ENCODE peak calls at places on chromosomes 4 and X, in nine cellular contexts. One of them, this sample, is unnamed.

GRCh38 chrX:132676561-132677186 is 187.8 kb upstream of the MBNL3 start:
- DNase-seq in cardiac muscle cell: peak; percentile 36
- DNase-seq in uterus: no peak
- DNase-seq in H9: peak; percentile 31
- DNase-seq in thoracic aorta: no peak
- DNase-seq in tibial artery: no peak
- DNase-seq in ascending aorta: no peak
- DNase-seq in effector memory CD4-positive, alpha-beta T cell: no peak
- DNase-seq in OCI-LY7: no peak
- DNase-seq in this sample: no peak

GRCh38 chr4:117796677-117797076 is 237.6 kb upstream of the NDST3 start:
- DNase-seq in H9: no peak
- DNase-seq in ascending aorta: no peak
- DNase-seq in cardiac muscle cell: no peak
- DNase-seq in tibial artery: no peak
- DNase-seq in OCI-LY7: no peak
- DNase-seq in thoracic aorta: no peak
- DNase-seq in effector memory CD4-positive, alpha-beta T cell: no peak
- DNase-seq in uterus: no peak
- DNase-seq in this sample: no peak

GRCh38 chr4:163161536-163162205 is 5.0 kb downstream of the NAF1 start:
- DNase-seq in cardiac muscle cell: no peak
- DNase-seq in tibial artery: no peak
- DNase-seq in ascending aorta: no peak
- DNase-seq in H9: no peak
- DNase-seq in uterus: no peak
- DNase-seq in thoracic aorta: no peak
- DNase-seq in effector memory CD4-positive, alpha-beta T cell: no peak
- DNase-seq in OCI-LY7: no peak
- DNase-seq in this sample: no peak

GRCh38 chrX:130414800-130415199 is 13.0 kb downstream of the RBMX2 start:
- DNase-seq in OCI-LY7: no peak
- DNase-seq in uterus: no peak
- DNase-seq in thoracic aorta: no peak
- DNase-seq in effector memory CD4-positive, alpha-beta T cell: no peak
- DNase-seq in H9: no peak
- DNase-seq in cardiac muscle cell: no peak
- DNase-seq in ascending aorta: no peak
- DNase-seq in tibial artery: no peak
- DNase-seq in this sample: no peak

GRCh38 chr4:111806331-111806730 is 338.9 kb upstream of the FAM241A start:
- DNase-seq in uterus: no peak
- DNase-seq in H9: peak; percentile 64
- DNase-seq in cardiac muscle cell: peak; percentile 51
- DNase-seq in OCI-LY7: no peak
- DNase-seq in effector memory CD4-positive, alpha-beta T cell: no peak
- DNase-seq in ascending aorta: no peak
- DNase-seq in thoracic aorta: no peak
- DNase-seq in tibial artery: no peak
- DNase-seq in this sample: no peak

GRCh38 chr4:104795264-104795934 is 300.7 kb upstream of the CXXC4 start:
- DNase-seq in effector memory CD4-positive, alpha-beta T cell: no peak
- DNase-seq in OCI-LY7: no peak
- DNase-seq in thoracic aorta: no peak
- DNase-seq in tibial artery: no peak
- DNase-seq in ascending aorta: no peak
- DNase-seq in cardiac muscle cell: no peak
- DNase-seq in H9: no peak
- DNase-seq in uterus: no peak
- DNase-seq in this sample: no peak

GRCh38 chrX:71482228-71482958 is 50.5 kb upstream of the OGT start:
- DNase-seq in OCI-LY7: no peak
- DNase-seq in thoracic aorta: no peak
- DNase-seq in H9: no peak
- DNase-seq in ascending aorta: no peak
- DNase-seq in tibial artery: no peak
- DNase-seq in cardiac muscle cell: no peak
- DNase-seq in uterus: no peak
- DNase-seq in effector memory CD4-positive, alpha-beta T cell: no peak
- DNase-seq in this sample: no peak

GRCh38 chrX:106397788-106398538 is 213.8 kb upstream of the RADX start:
- DNase-seq in OCI-LY7: peak; percentile 7
- DNase-seq in H9: no peak
- DNase-seq in cardiac muscle cell: peak; percentile 20
- DNase-seq in thoracic aorta: no peak
- DNase-seq in ascending aorta: no peak
- DNase-seq in effector memory CD4-positive, alpha-beta T cell: no peak
- DNase-seq in tibial artery: no peak
- DNase-seq in uterus: no peak
- DNase-seq in this sample: no peak

GRCh38 chr4:11632488-11632887 is 203.8 kb upstream of the HS3ST1 start:
- DNase-seq in H9: no peak
- DNase-seq in uterus: no peak
- DNase-seq in ascending aorta: no peak
- DNase-seq in tibial artery: no peak
- DNase-seq in thoracic aorta: no peak
- DNase-seq in OCI-LY7: no peak
- DNase-seq in effector memory CD4-positive, alpha-beta T cell: no peak
- DNase-seq in cardiac muscle cell: no peak
- DNase-seq in this sample: no peak

GRCh38 chr4:156419080-156419638 is 465.5 kb upstream of the CTSO start:
- DNase-seq in thoracic aorta: no peak
- DNase-seq in H9: no peak
- DNase-seq in OCI-LY7: no peak
- DNase-seq in ascending aorta: no peak
- DNase-seq in cardiac muscle cell: no peak
- DNase-seq in uterus: peak; percentile 27
- DNase-seq in tibial artery: no peak
- DNase-seq in effector memory CD4-positive, alpha-beta T cell: no peak
- DNase-seq in this sample: no peak

GRCh38 chr4:80136238-80136637 is 61.1 kb upstream of the PRDM8 start:
- DNase-seq in cardiac muscle cell: no peak
- DNase-seq in H9: no peak
- DNase-seq in effector memory CD4-positive, alpha-beta T cell: no peak
- DNase-seq in uterus: no peak
- DNase-seq in thoracic aorta: no peak
- DNase-seq in tibial artery: no peak
- DNase-seq in OCI-LY7: no peak
- DNase-seq in ascending aorta: no peak
- DNase-seq in this sample: no peak

GRCh38 chrX:108671526-108671925 is 64.8 kb downstream of the IRS4 start:
- DNase-seq in OCI-LY7: no peak
- DNase-seq in H9: no peak
- DNase-seq in ascending aorta: no peak
- DNase-seq in thoracic aorta: no peak
- DNase-seq in cardiac muscle cell: no peak
- DNase-seq in uterus: no peak
- DNase-seq in tibial artery: no peak
- DNase-seq in effector memory CD4-positive, alpha-beta T cell: no peak
- DNase-seq in this sample: no peak

GRCh38 chr4:168723020-168723419 is 226.2 kb downstream of the PALLD start:
- DNase-seq in tibial artery: no peak
- DNase-seq in uterus: no peak
- DNase-seq in cardiac muscle cell: no peak
- DNase-seq in ascending aorta: no peak
- DNase-seq in effector memory CD4-positive, alpha-beta T cell: no peak
- DNase-seq in thoracic aorta: no peak
- DNase-seq in OCI-LY7: no peak
- DNase-seq in H9: no peak
- DNase-seq in this sample: no peak

GRCh38 chrX:43121637-43122036 is 343.7 kb upstream of the PPP1R2C start:
- DNase-seq in H9: no peak
- DNase-seq in OCI-LY7: peak; percentile 27
- DNase-seq in uterus: no peak
- DNase-seq in ascending aorta: no peak
- DNase-seq in effector memory CD4-positive, alpha-beta T cell: no peak
- DNase-seq in cardiac muscle cell: no peak
- DNase-seq in thoracic aorta: no peak
- DNase-seq in tibial artery: no peak
- DNase-seq in this sample: no peak

GRCh38 chr4:122895336-122895995 is 26.9 kb downstream of the NUDT6 start:
- DNase-seq in uterus: no peak
- DNase-seq in H9: no peak
- DNase-seq in OCI-LY7: no peak
- DNase-seq in tibial artery: no peak
- DNase-seq in ascending aorta: no peak
- DNase-seq in cardiac muscle cell: no peak
- DNase-seq in effector memory CD4-positive, alpha-beta T cell: no peak
- DNase-seq in thoracic aorta: no peak
- DNase-seq in this sample: no peak

GRCh38 chr4:19729873-19730735 is 521.6 kb upstream of the SLIT2 start:
- DNase-seq in OCI-LY7: peak; percentile 46
- DNase-seq in cardiac muscle cell: no peak
- DNase-seq in tibial artery: no peak
- DNase-seq in ascending aorta: no peak
- DNase-seq in thoracic aorta: no peak
- DNase-seq in effector memory CD4-positive, alpha-beta T cell: no peak
- DNase-seq in uterus: no peak
- DNase-seq in H9: no peak
- DNase-seq in this sample: no peak

GRCh38 chr4:19722404-19722803 is 529.3 kb upstream of the SLIT2 start:
- DNase-seq in ascending aorta: no peak
- DNase-seq in tibial artery: no peak
- DNase-seq in uterus: no peak
- DNase-seq in effector memory CD4-positive, alpha-beta T cell: no peak
- DNase-seq in H9: no peak
- DNase-seq in OCI-LY7: no peak
- DNase-seq in cardiac muscle cell: no peak
- DNase-seq in thoracic aorta: no peak
- DNase-seq in this sample: no peak

GRCh38 chr4:19728773-19729172 is 522.9 kb upstream of the SLIT2 start:
- DNase-seq in uterus: no peak
- DNase-seq in OCI-LY7: no peak
- DNase-seq in H9: no peak
- DNase-seq in tibial artery: no peak
- DNase-seq in effector memory CD4-positive, alpha-beta T cell: no peak
- DNase-seq in cardiac muscle cell: no peak
- DNase-seq in ascending aorta: no peak
- DNase-seq in thoracic aorta: no peak
- DNase-seq in this sample: no peak

GRCh38 chr4:19725130-19725529 is 526.6 kb upstream of the SLIT2 start:
- DNase-seq in H9: no peak
- DNase-seq in ascending aorta: no peak
- DNase-seq in cardiac muscle cell: no peak
- DNase-seq in tibial artery: no peak
- DNase-seq in OCI-LY7: no peak
- DNase-seq in uterus: no peak
- DNase-seq in thoracic aorta: no peak
- DNase-seq in effector memory CD4-positive, alpha-beta T cell: no peak
- DNase-seq in this sample: no peak

GRCh38 chr4:19727141-19727540 is 524.6 kb upstream of the SLIT2 start:
- DNase-seq in uterus: no peak
- DNase-seq in tibial artery: no peak
- DNase-seq in H9: no peak
- DNase-seq in OCI-LY7: no peak
- DNase-seq in thoracic aorta: no peak
- DNase-seq in cardiac muscle cell: no peak
- DNase-seq in effector memory CD4-positive, alpha-beta T cell: no peak
- DNase-seq in ascending aorta: no peak
- DNase-seq in this sample: no peak
- H3K9me3 ChIP-seq in uterus: no peaks in the 10 kb centered on the region
- H3K9me3 ChIP-seq in tibial artery: no peaks in the 10 kb centered on the region
- H3K9me3 ChIP-seq in H9: no peaks in the 10 kb centered on the region
- H3K9me3 ChIP-seq in OCI-LY7: peaks cover 6% of the 10 kb centered on the region
- H3K9me3 ChIP-seq in thoracic aorta: no peaks in the 10 kb centered on the region
- H3K9me3 ChIP-seq in cardiac muscle cell: no peaks in the 10 kb centered on the region
- H3K9me3 ChIP-seq in effector memory CD4-positive, alpha-beta T cell: no peaks in the 10 kb centered on the region
- H3K9me3 ChIP-seq in ascending aorta: no peaks in the 10 kb centered on the region
- H3K9me3 ChIP-seq in this sample: peaks cover 5% of the 10 kb centered on the region

DNA sequence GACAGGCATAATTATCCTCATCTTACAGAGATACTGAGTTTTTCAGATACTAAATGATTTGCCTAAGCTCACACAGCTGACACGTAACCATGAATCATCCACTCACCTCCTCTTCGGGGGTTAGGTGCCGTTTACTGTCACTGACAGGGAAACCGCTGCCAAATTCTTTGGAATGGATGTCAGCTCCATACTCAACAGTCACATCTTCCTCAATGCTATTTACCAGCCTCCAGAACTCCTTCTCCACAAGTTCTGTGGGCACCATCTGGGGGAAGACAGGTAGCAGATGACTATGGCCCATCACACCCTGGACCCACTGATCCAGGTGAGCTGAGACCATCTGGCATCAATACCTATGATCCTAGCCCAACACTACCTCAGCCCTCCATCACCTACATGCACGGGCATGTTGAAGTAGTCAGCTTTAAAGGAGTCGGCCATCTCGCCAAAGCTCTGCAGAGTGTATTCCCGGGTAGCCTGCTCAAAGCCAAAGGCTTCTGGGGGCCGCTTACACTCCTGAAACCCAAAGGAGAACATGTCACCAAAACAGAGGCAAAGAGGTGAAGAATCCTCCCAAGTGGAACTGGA is 13.5 kb downstream of the KDM5C start:
- DNase-seq in thoracic aorta: no peak
- DNase-seq in cardiac muscle cell: no peak
- DNase-seq in effector memory CD4-positive, alpha-beta T cell: no peak
- DNase-seq in OCI-LY7: no peak
- DNase-seq in H9: no peak
- DNase-seq in uterus: no peak
- DNase-seq in tibial artery: no peak
- DNase-seq in ascending aorta: no peak
- DNase-seq in this sample: no peak
- H3K27ac ChIP-seq in thoracic aorta: no peak overlapping the region
- H3K27ac ChIP-seq in cardiac muscle cell: no peak overlapping the region
- H3K27ac ChIP-seq in effector memory CD4-positive, alpha-beta T cell: no peak overlapping the region
- H3K27ac ChIP-seq in OCI-LY7: no peak overlapping the region
- H3K27ac ChIP-seq in H9: no peak overlapping the region
- H3K27ac ChIP-seq in uterus: no peak overlapping the region
- H3K27ac ChIP-seq in tibial artery: no peak overlapping the region
- H3K27ac ChIP-seq in ascending aorta: no peak overlapping the region
- H3K27ac ChIP-seq in this sample: no peak overlapping the region

DNA sequence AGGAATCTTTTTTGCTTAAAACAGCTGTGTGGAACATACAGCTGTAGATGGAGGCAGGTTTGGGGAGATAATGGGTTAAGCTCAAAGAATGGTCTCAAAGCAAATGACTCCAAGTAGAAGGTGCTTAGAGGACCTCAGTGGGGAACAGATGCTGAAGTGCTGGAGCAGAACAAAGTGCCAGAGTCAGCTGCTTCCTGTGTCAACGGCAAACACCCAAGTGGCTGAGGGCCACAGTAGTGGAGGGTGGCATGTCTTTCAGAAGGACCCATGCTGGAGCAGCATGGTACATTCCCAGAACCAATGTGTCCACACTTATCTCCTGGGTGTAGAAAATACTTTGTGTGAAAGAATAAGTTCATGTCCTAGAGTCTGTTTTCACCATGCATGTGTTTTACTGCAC is 197.5 kb downstream of the CCNG2 start:
- DNase-seq in ascending aorta: no peak
- DNase-seq in uterus: no peak
- DNase-seq in OCI-LY7: peak; percentile 1
- DNase-seq in tibial artery: no peak
- DNase-seq in cardiac muscle cell: no peak
- DNase-seq in effector memory CD4-positive, alpha-beta T cell: no peak
- DNase-seq in thoracic aorta: no peak
- DNase-seq in H9: no peak
- DNase-seq in this sample: no peak
- H3K9me3 ChIP-seq in ascending aorta: no peaks in the 10 kb centered on the region
- H3K9me3 ChIP-seq in uterus: no peaks in the 10 kb centered on the region
- H3K9me3 ChIP-seq in OCI-LY7: no peaks in the 10 kb centered on the region
- H3K9me3 ChIP-seq in tibial artery: no peaks in the 10 kb centered on the region
- H3K9me3 ChIP-seq in cardiac muscle cell: no peaks in the 10 kb centered on the region
- H3K9me3 ChIP-seq in effector memory CD4-positive, alpha-beta T cell: no peaks in the 10 kb centered on the region
- H3K9me3 ChIP-seq in thoracic aorta: no peaks in the 10 kb centered on the region
- H3K9me3 ChIP-seq in H9: no peaks in the 10 kb centered on the region
- H3K9me3 ChIP-seq in this sample: no peaks in the 10 kb centered on the region

GRCh38 chr4:107453987-107454386 is 266.0 kb downstream of the PAPSS1 start:
- DNase-seq in tibial artery: no peak
- DNase-seq in ascending aorta: no peak
- DNase-seq in effector memory CD4-positive, alpha-beta T cell: no peak
- DNase-seq in thoracic aorta: no peak
- DNase-seq in OCI-LY7: no peak
- DNase-seq in cardiac muscle cell: no peak
- DNase-seq in uterus: no peak
- DNase-seq in H9: no peak
- DNase-seq in this sample: no peak
- H3K27ac ChIP-seq in tibial artery: no peak overlapping the region
- H3K27ac ChIP-seq in ascending aorta: no peak overlapping the region
- H3K27ac ChIP-seq in effector memory CD4-positive, alpha-beta T cell: no peak overlapping the region
- H3K27ac ChIP-seq in thoracic aorta: peak overlapping the region; percentile 13
- H3K27ac ChIP-seq in OCI-LY7: no peak overlapping the region
- H3K27ac ChIP-seq in cardiac muscle cell: no peak overlapping the region
- H3K27ac ChIP-seq in uterus: no peak overlapping the region
- H3K27ac ChIP-seq in H9: no peak overlapping the region
- H3K27ac ChIP-seq in this sample: no peak overlapping the region

This sample was measured in left ventricle myocardium inferior.